ENCODE peak calls at places on chromosomes 2 and 18, in four cellular contexts. X is stromal cell of bone marrow, O is RWPE1, H is Kasumi-1. M is an unnamed sample.

GRCh38 chr2:143397886-143398614 is 268.8 kb downstream of the ARHGAP15 start:
- DNase-seq in H (no peak), X (peak), O (peak), M (no peak)

GRCh38 chr2:242038166-242038927 is 168.8 kb downstream of the RTP5 start:
- DNase-seq in H (no peak), O (no peak), X (no peak), M (no peak)

GRCh38 chr2:8877332-8877731 is 39.9 kb upstream of the KIDINS220 start:
- DNase-seq in O (no peak), X (no peak), H (no peak), M (no peak)

GRCh38 chr2:68190991-68191731 is 33.5 kb downstream of the PNO1 start:
- DNase-seq in O (peak), X (peak), H (no peak), M (no peak)

GRCh38 chr2:66362651-66363050 is 72.3 kb upstream of the MEIS1 start:
- DNase-seq in X (no peak), H (no peak), O (no peak), M (no peak)

GRCh38 chr2:74845217-74845751 is 11.4 kb downstream of the HK2 start:
- DNase-seq in O (peak), H (peak), X (peak), M (peak)

GRCh38 chr18:48929951-48930713 is 20.6 kb downstream of the SMAD7 start:
- DNase-seq in H (no peak), O (no peak), X (peak), M (peak)

GRCh38 chr2:231541605-231542509 is 11.6 kb upstream of the NMUR1 start:
- DNase-seq in H (peak), O (no peak), X (no peak), M (no peak)

GRCh38 chr18:36297419-36298112 is at the start of gene FHOD3:
- DNase-seq in H (no peak), X (peak), O (peak), M (peak)

GRCh38 chr18:36514778-36515177 is 217.3 kb downstream of the FHOD3 start:
- DNase-seq in X (no peak), O (no peak), H (no peak), M (no peak)

GRCh38 chr2:41967426-41968181 is 80.2 kb upstream of the PKDCC start:
- DNase-seq in O (no peak), H (no peak), X (no peak), M (peak)

GRCh38 chr2:152584301-152584700 is 133.0 kb downstream of the PRPF40A start:
- DNase-seq in X (no peak), H (no peak), O (no peak), M (no peak)

GRCh38 chr2:158923180-158923594 is 45.3 kb upstream of the TANC1 start:
- DNase-seq in O (no peak), X (no peak), H (no peak), M (no peak)

GRCh38 chr18:68803371-68803770 is 5.5 kb downstream of the CCDC102B start:
- DNase-seq in X (peak), O (no peak), H (no peak), M (no peak)

M was measured in pancreas.